ENCODE peak calls at places on chromosomes 5 and 9, in ten cellular contexts. W is GM13977; E is COR-L47; R is colonic mucosa; Z is left cardiac atrium; L is skeletal muscle cell; T is stimulated activated naive B cell treated with anti-CD40 and anti-IgM and Interleukin-4, amounts not matched to agents 10 μg/mL and 1 μg/mL and 100 μg/mL, for 72 hours; N is stimulated activated CD4-positive, alpha-beta T cell treated with anti-CD3 and anti-CD28 coated beads, Interleukin-4, amount 100 ng/mL, for 1 hour; D is NCI-H460; Q is GM12892. K is an unnamed sample.

GRCh38 chr5:109689740-109690455 is at the start of gene MAN2A1:
- DNase-seq in W (peak), E (no peak), R (peak), Z (peak), L (no peak), T (peak), N (peak), D (peak), Q (peak), K (peak)

GRCh38 chr9:6811436-6811835 is 53.7 kb downstream of the KDM4C start:
- DNase-seq in W (no peak), E (peak), R (no peak), Z (no peak), L (no peak), T (no peak), N (no peak), D (no peak), Q (no peak), K (no peak)

GRCh38 chr9:37836386-37836785 is 35.8 kb downstream of the DCAF10 start:
- DNase-seq in W (peak), E (no peak), R (no peak), Z (no peak), L (no peak), T (no peak), N (no peak), D (no peak), Q (peak), K (no peak)

GRCh38 chr5:96794757-96795156 is 13.0 kb downstream of the ERAP1 start:
- DNase-seq in W (no peak), E (no peak), R (no peak), Z (no peak), L (no peak), T (no peak), N (peak), D (no peak), Q (no peak), K (no peak)

GRCh38 chr5:88390007-88390385 is 121.4 kb upstream of the TMEM161B start:
- DNase-seq in W (no peak), E (no peak), R (no peak), Z (no peak), L (no peak), T (no peak), N (no peak), D (no peak), Q (no peak), K (no peak)

GRCh38 chr5:50724-51499 is 41.1 kb upstream of the PLEKHG4B start:
- DNase-seq in W (peak), E (no peak), R (no peak), Z (no peak), L (no peak), T (no peak), N (no peak), D (no peak), Q (no peak), K (no peak)

GRCh38 chr5:21159526-21160059 is 1171.6 kb upstream of the CDH18 start:
- DNase-seq in W (no peak), E (no peak), R (no peak), Z (no peak), L (no peak), T (no peak), N (no peak), D (no peak), Q (no peak), K (no peak)

GRCh38 chr5:98349251-98349989 is 424.0 kb upstream of the RGMB start:
- DNase-seq in W (no peak), E (no peak), R (no peak), Z (no peak), L (peak), T (no peak), N (no peak), D (no peak), Q (no peak), K (no peak)

GRCh38 chr9:97075289-97075870 is 36.4 kb upstream of the CTSV start:
- DNase-seq in W (no peak), E (no peak), R (no peak), Z (no peak), L (no peak), T (no peak), N (no peak), D (no peak), Q (no peak), K (no peak)

GRCh38 chr5:9348296-9348996 is 197.4 kb downstream of the SEMA5A start:
- DNase-seq in W (no peak), E (no peak), R (no peak), Z (no peak), L (no peak), T (no peak), N (no peak), D (no peak), Q (no peak), K (no peak)

GRCh38 chr5:159449925-159450324 is 119.6 kb upstream of the IL12B start:
- DNase-seq in W (no peak), E (no peak), R (no peak), Z (no peak), L (no peak), T (no peak), N (no peak), D (no peak), Q (no peak), K (peak)

GRCh38 chr9:80699551-80699998 is 989.8 kb downstream of the TLE1 start:
- DNase-seq in W (no peak), E (no peak), R (no peak), Z (no peak), L (peak), T (no peak), N (no peak), D (no peak), Q (no peak), K (no peak)

GRCh38 chr9:13646500-13646899 is 367.0 kb upstream of the MPDZ start:
- DNase-seq in W (no peak), E (no peak), R (no peak), Z (no peak), L (no peak), T (no peak), N (no peak), D (no peak), Q (no peak), K (no peak)

GRCh38 chr9:124453586-124454191 is 3.4 kb downstream of the ADGRD2 start:
- DNase-seq in W (no peak), E (no peak), R (peak), Z (no peak), L (no peak), T (no peak), N (no peak), D (no peak), Q (peak), K (peak)

GRCh38 chr5:122195784-122196394 is 66.5 kb downstream of the ZNF474 start:
- DNase-seq in W (no peak), E (peak), R (peak), Z (no peak), L (no peak), T (no peak), N (no peak), D (peak), Q (no peak), K (peak)